ENCODE peak calls at places on chromosomes 4 and X, in six cellular contexts. One of them, this sample, is unnamed.

GRCh38 chrX:70292788-70293187 is 2.9 kb downstream of the KIF4A start:
- DNase-seq in body of pancreas: no peak
- DNase-seq in IMR-90: no peak
- DNase-seq in tibial artery: no peak
- DNase-seq in cardiac muscle cell: peak; percentile 23
- DNase-seq in OCI-LY7: no peak
- DNase-seq in this sample: no peak

GRCh38 chr4:91057871-91058270 is 930.7 kb downstream of the CCSER1 start:
- DNase-seq in body of pancreas: no peak
- DNase-seq in cardiac muscle cell: no peak
- DNase-seq in OCI-LY7: no peak
- DNase-seq in IMR-90: no peak
- DNase-seq in tibial artery: no peak
- DNase-seq in this sample: no peak

GRCh38 chr4:106541253-106541652 is 172.7 kb upstream of the GIMD1 start:
- DNase-seq in OCI-LY7: no peak
- DNase-seq in IMR-90: peak; percentile 64
- DNase-seq in tibial artery: no peak
- DNase-seq in cardiac muscle cell: peak; percentile 13
- DNase-seq in body of pancreas: no peak
- DNase-seq in this sample: no peak

GRCh38 chr4:2338754-2339457 is 77.0 kb upstream of the MXD4 start:
- DNase-seq in OCI-LY7: no peak
- DNase-seq in IMR-90: no peak
- DNase-seq in tibial artery: no peak
- DNase-seq in cardiac muscle cell: no peak
- DNase-seq in body of pancreas: no peak
- DNase-seq in this sample: no peak

GRCh38 chrX:6149231-6149870 is 79.3 kb downstream of the NLGN4X start:
- DNase-seq in IMR-90: no peak
- DNase-seq in body of pancreas: no peak
- DNase-seq in tibial artery: no peak
- DNase-seq in OCI-LY7: no peak
- DNase-seq in cardiac muscle cell: no peak
- DNase-seq in this sample: no peak

GRCh38 chr4:29079260-29079659 is 1640.9 kb upstream of the PCDH7 start:
- DNase-seq in cardiac muscle cell: no peak
- DNase-seq in OCI-LY7: no peak
- DNase-seq in body of pancreas: no peak
- DNase-seq in IMR-90: no peak
- DNase-seq in tibial artery: no peak
- DNase-seq in this sample: no peak

GRCh38 chrX:40971736-40972135 is 113.5 kb upstream of the USP9X start:
- DNase-seq in OCI-LY7: no peak
- DNase-seq in body of pancreas: no peak
- DNase-seq in tibial artery: no peak
- DNase-seq in IMR-90: peak; percentile 16
- DNase-seq in cardiac muscle cell: no peak
- DNase-seq in this sample: no peak

GRCh38 chr4:80071643-80072606 is 1.1 kb downstream of the ANTXR2 start:
- DNase-seq in OCI-LY7: no peak
- DNase-seq in cardiac muscle cell: peak; percentile 49
- DNase-seq in body of pancreas: peak; percentile 26
- DNase-seq in IMR-90: peak; percentile 22
- DNase-seq in tibial artery: peak; percentile 75
- DNase-seq in this sample: peak; percentile 11

GRCh38 chr4:138835833-138836521 is 179.6 kb upstream of the NOCT start:
- DNase-seq in tibial artery: no peak
- DNase-seq in IMR-90: peak; percentile 13
- DNase-seq in cardiac muscle cell: peak; percentile 31
- DNase-seq in OCI-LY7: no peak
- DNase-seq in body of pancreas: no peak
- DNase-seq in this sample: peak; percentile 59

GRCh38 chr4:63729519-63729918 is 679.7 kb downstream of the TECRL start:
- DNase-seq in tibial artery: no peak
- DNase-seq in cardiac muscle cell: no peak
- DNase-seq in body of pancreas: no peak
- DNase-seq in OCI-LY7: no peak
- DNase-seq in IMR-90: no peak
- DNase-seq in this sample: no peak

GRCh38 chrX:153731117-153731844 is 6.6 kb downstream of the ABCD1 start:
- DNase-seq in OCI-LY7: no peak
- DNase-seq in body of pancreas: no peak
- DNase-seq in tibial artery: no peak
- DNase-seq in IMR-90: no peak
- DNase-seq in cardiac muscle cell: peak; percentile 63
- DNase-seq in this sample: no peak

GRCh38 chr4:144374065-144374464 is 233.5 kb upstream of the GYPA start:
- DNase-seq in body of pancreas: no peak
- DNase-seq in tibial artery: no peak
- DNase-seq in cardiac muscle cell: no peak
- DNase-seq in IMR-90: no peak
- DNase-seq in OCI-LY7: no peak
- DNase-seq in this sample: no peak

GRCh38 chr4:61336911-61337310 is 136.8 kb downstream of the ADGRL3 start:
- DNase-seq in IMR-90: no peak
- DNase-seq in cardiac muscle cell: no peak
- DNase-seq in body of pancreas: peak; percentile 17
- DNase-seq in OCI-LY7: no peak
- DNase-seq in tibial artery: no peak
- DNase-seq in this sample: no peak

GRCh38 chr4:108114503-108114902 is 54.2 kb downstream of the LEF1 start:
- DNase-seq in tibial artery: no peak
- DNase-seq in OCI-LY7: peak; percentile 23
- DNase-seq in body of pancreas: no peak
- DNase-seq in cardiac muscle cell: no peak
- DNase-seq in IMR-90: no peak
- DNase-seq in this sample: no peak

GRCh38 chrX:154354013-154354412 is 20.4 kb downstream of the FLNA start:
- DNase-seq in tibial artery: no peak
- DNase-seq in IMR-90: no peak
- DNase-seq in cardiac muscle cell: no peak
- DNase-seq in OCI-LY7: no peak
- DNase-seq in body of pancreas: no peak
- DNase-seq in this sample: no peak

GRCh38 chr4:165207431-165208321 is at the start of gene KLHL2:
- DNase-seq in body of pancreas: peak; percentile 82
- DNase-seq in cardiac muscle cell: peak; percentile 84
- DNase-seq in IMR-90: peak; percentile 74
- DNase-seq in tibial artery: peak; percentile 88
- DNase-seq in OCI-LY7: peak; percentile 86
- DNase-seq in this sample: peak; percentile 83

GRCh38 chrX:13123857-13124345 is 79.5 kb upstream of the FAM9C start:
- DNase-seq in IMR-90: peak; percentile 85
- DNase-seq in OCI-LY7: no peak
- DNase-seq in body of pancreas: no peak
- DNase-seq in tibial artery: no peak
- DNase-seq in cardiac muscle cell: peak; percentile 35
- DNase-seq in this sample: no peak

GRCh38 chr4:174522183-174523002 is at the start of gene HPGD:
- DNase-seq in tibial artery: peak; percentile 74
- DNase-seq in OCI-LY7: peak; percentile 31
- DNase-seq in cardiac muscle cell: no peak
- DNase-seq in IMR-90: no peak
- DNase-seq in body of pancreas: peak; percentile 29
- DNase-seq in this sample: peak; percentile 74

GRCh38 chr4:128565565-128566186 is 243.8 kb upstream of the JADE1 start:
- DNase-seq in tibial artery: no peak
- DNase-seq in IMR-90: no peak
- DNase-seq in cardiac muscle cell: peak; percentile 67
- DNase-seq in OCI-LY7: peak; percentile 33
- DNase-seq in body of pancreas: peak; percentile 78
- DNase-seq in this sample: peak; percentile 70

GRCh38 chr4:145034727-145035211 is 63.2 kb downstream of the ANAPC10 start:
- DNase-seq in IMR-90: peak; percentile 85
- DNase-seq in tibial artery: no peak
- DNase-seq in body of pancreas: no peak
- DNase-seq in cardiac muscle cell: peak; percentile 63
- DNase-seq in OCI-LY7: no peak
- DNase-seq in this sample: no peak

GRCh38 chr4:87633239-87633638 is 16.8 kb upstream of the DMP1 start:
- DNase-seq in tibial artery: no peak
- DNase-seq in body of pancreas: no peak
- DNase-seq in IMR-90: peak; percentile 3
- DNase-seq in OCI-LY7: no peak
- DNase-seq in cardiac muscle cell: peak; percentile 80
- DNase-seq in this sample: no peak

GRCh38 chr4:188297873-188298272 is 158.6 kb downstream of the TRIML1 start:
- DNase-seq in tibial artery: no peak
- DNase-seq in body of pancreas: no peak
- DNase-seq in IMR-90: peak; percentile 85
- DNase-seq in cardiac muscle cell: peak; percentile 6
- DNase-seq in OCI-LY7: no peak
- DNase-seq in this sample: no peak

GRCh38 chr4:110071466-110071865 is 126.9 kb downstream of the ELOVL6 start:
- DNase-seq in body of pancreas: no peak
- DNase-seq in cardiac muscle cell: no peak
- DNase-seq in tibial artery: no peak
- DNase-seq in OCI-LY7: no peak
- DNase-seq in IMR-90: no peak
- DNase-seq in this sample: no peak

GRCh38 chrX:3176439-3176820 is 135.2 kb downstream of the ARSF start:
- DNase-seq in cardiac muscle cell: peak; percentile 68
- DNase-seq in IMR-90: peak; percentile 49
- DNase-seq in body of pancreas: no peak
- DNase-seq in OCI-LY7: no peak
- DNase-seq in tibial artery: no peak
- DNase-seq in this sample: no peak

GRCh38 chr4:96766359-96766758 is 926.5 kb downstream of the PDHA2 start:
- DNase-seq in cardiac muscle cell: no peak
- DNase-seq in body of pancreas: no peak
- DNase-seq in OCI-LY7: no peak
- DNase-seq in IMR-90: no peak
- DNase-seq in tibial artery: no peak
- DNase-seq in this sample: no peak

GRCh38 chrX:149799095-149799721 is 17.5 kb downstream of the MAGEA9 start:
- DNase-seq in tibial artery: no peak
- DNase-seq in IMR-90: no peak
- DNase-seq in body of pancreas: no peak
- DNase-seq in OCI-LY7: no peak
- DNase-seq in cardiac muscle cell: no peak
- DNase-seq in this sample: no peak

DNA sequence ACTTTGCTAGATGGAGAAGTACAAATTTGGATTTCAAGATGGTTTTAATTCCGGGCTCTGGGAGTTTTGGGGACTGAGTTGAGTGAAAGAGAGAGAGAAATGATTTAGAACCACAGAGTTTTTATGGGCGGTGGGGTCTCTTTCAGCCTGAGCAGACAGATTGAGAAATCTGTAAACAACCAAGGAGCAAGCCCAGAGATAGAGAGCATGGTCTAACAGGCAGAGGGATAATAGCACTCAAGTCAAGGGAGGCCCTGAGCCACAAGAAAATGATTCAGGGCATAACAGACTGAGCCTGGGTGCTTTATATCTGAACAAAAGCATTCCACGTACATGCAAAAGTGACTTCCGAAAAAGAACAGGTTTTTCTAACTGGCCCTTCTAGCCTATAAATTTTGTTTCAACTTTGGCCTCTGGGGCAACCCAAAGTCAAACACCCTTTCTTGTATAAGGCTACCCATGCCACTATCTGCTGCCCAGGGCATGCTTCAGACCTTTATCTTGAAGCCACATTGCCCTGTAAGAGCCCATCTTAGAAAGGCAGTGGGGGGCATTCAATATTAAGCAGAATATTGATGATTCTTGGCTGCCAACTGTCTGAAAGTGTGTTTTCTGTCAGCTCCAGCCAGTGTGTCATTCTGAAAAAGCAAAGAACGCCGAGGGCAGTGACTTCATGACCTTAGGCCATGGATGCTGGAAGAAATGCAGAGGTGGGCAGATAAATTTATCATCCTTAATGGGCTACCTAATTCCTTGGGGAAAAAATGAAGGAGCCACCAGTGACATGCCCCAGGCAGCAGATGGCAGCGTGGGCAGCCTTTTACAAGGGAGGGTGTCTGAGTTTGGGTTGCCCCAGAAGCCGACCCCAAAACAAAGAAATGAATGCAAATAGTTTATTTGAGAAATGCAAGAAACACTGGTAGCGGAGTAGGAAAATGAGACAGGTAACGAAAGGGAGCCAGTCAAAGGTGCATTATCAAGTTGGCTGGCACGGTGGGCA is 637.6 kb downstream of the MID1IP1 start:
- DNase-seq in cardiac muscle cell: no peak
- DNase-seq in body of pancreas: no peak
- DNase-seq in IMR-90: no peak
- DNase-seq in OCI-LY7: no peak
- DNase-seq in tibial artery: no peak
- DNase-seq in this sample: no peak
- TF ChIP-seq CTCF in cardiac muscle cell: no peak
- TF ChIP-seq CTCF in body of pancreas: no peak
- TF ChIP-seq CTCF in IMR-90: no peak
- TF ChIP-seq CTCF in OCI-LY7: peak; percentile 25
- TF ChIP-seq CTCF in tibial artery: no peak
- TF ChIP-seq CTCF in this sample: no peak

GRCh38 chr4:82371398-82371972 is 2.3 kb downstream of the HNRNPD start:
- DNase-seq in tibial artery: no peak
- DNase-seq in body of pancreas: no peak
- DNase-seq in cardiac muscle cell: no peak
- DNase-seq in OCI-LY7: peak; percentile 18
- DNase-seq in IMR-90: peak; percentile 18
- DNase-seq in this sample: no peak
- H3K4me1 ChIP-seq in tibial artery: peaks cover 60% of the 10 kb centered on the region
- H3K4me1 ChIP-seq in body of pancreas: peaks cover 61% of the 10 kb centered on the region
- H3K4me1 ChIP-seq in cardiac muscle cell: peaks cover 53% of the 10 kb centered on the region
- H3K4me1 ChIP-seq in OCI-LY7: peaks cover 52% of the 10 kb centered on the region
- H3K4me1 ChIP-seq in IMR-90: no peaks in the 10 kb centered on the region
- H3K4me1 ChIP-seq in this sample: peaks cover 26% of the 10 kb centered on the region

DNA sequence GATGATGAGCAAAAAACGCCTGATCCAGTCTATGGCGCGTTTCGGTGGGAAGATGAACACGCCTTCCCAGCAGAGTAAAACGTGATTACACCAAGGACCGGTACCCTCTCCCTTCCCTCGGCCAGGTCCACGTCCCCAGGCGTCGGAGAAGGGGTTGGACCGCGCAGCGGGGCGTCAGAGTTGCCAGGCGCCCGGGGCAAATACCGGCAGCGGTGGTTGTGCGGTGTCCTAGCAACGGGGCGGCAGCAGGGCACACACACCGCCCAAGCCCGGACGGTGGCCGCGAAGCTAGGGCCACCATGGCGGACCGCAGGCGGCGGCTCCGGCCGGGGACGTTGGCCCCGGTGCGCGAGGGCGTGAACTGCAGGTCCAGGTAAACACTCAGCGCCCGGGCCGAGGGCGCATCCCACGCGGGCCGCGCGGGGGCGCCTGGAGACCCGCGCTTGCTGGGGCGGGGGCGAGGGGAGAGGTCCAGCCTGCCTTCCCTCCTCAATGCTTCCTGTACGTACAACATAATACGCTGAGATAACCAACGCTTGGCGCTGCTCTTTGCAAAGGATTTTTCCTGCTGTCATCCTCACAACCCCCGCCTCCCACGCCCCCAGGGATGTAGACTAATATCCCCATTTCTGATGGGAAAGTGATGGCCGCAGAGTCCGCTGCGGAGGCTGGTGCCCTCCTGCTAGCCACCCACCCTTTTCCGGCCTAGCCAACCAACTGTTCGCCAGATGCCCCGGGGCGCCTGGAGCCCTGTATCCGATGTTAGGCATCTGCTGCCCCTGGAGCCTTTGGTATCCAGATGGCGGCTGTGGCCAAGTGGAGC is at the start of gene FAM47E:
- DNase-seq in tibial artery: peak; percentile 80
- DNase-seq in IMR-90: peak; percentile 6
- DNase-seq in body of pancreas: peak; percentile 93
- DNase-seq in OCI-LY7: no peak
- DNase-seq in cardiac muscle cell: peak; percentile 51
- DNase-seq in this sample: peak; percentile 86
- TF ChIP-seq CTCF in tibial artery: peak; percentile 35
- TF ChIP-seq CTCF in IMR-90: peak; percentile 12
- TF ChIP-seq CTCF in body of pancreas: peak; percentile 38
- TF ChIP-seq CTCF in OCI-LY7: no peak
- TF ChIP-seq CTCF in cardiac muscle cell: peak; percentile 50
- TF ChIP-seq CTCF in this sample: peak; percentile 72

GRCh38 chrX:135490979-135491514 is 29.4 kb upstream of the INTS6L start:
- DNase-seq in OCI-LY7: no peak
- DNase-seq in body of pancreas: no peak
- DNase-seq in IMR-90: no peak
- DNase-seq in tibial artery: no peak
- DNase-seq in cardiac muscle cell: no peak
- DNase-seq in this sample: no peak
- H3K4me1 ChIP-seq in OCI-LY7: no peaks in the 10 kb centered on the region
- H3K4me1 ChIP-seq in body of pancreas: no peaks in the 10 kb centered on the region
- H3K4me1 ChIP-seq in IMR-90: no peaks in the 10 kb centered on the region
- H3K4me1 ChIP-seq in tibial artery: no peaks in the 10 kb centered on the region
- H3K4me1 ChIP-seq in cardiac muscle cell: no peaks in the 10 kb centered on the region
- H3K4me1 ChIP-seq in this sample: no peaks in the 10 kb centered on the region